ENCODE peak calls at places on chromosomes 4 and X, in eight cellular contexts. S is epithelial cell of esophagus, B is Peyer's patch, H is HL-60, Y is foreskin fibroblast, G is Caco-2, W is endodermal cell, E is colonic mucosa. I is an unnamed sample.

GRCh38 chrX:65241059-65241721 is 264.9 kb upstream of the ZC4H2 start:
- DNase-seq in W (peak; percentile 44), G (peak; percentile 54), B (no peak), H (no peak), Y (no peak), E (no peak), S (peak; percentile 0), I (no peak)

GRCh38 chrX:118502121-118502794 is 6.6 kb downstream of the DOCK11 start:
- DNase-seq in G (no peak), W (no peak), E (no peak), Y (no peak), B (no peak), S (no peak), H (peak; percentile 70), I (no peak)

GRCh38 chr4:99447079-99447478 is 11.9 kb upstream of the ADH7 start:
- DNase-seq in W (peak; percentile 62), Y (no peak), G (no peak), B (no peak), H (no peak), E (no peak), S (peak; percentile 89), I (peak; percentile 64)

GRCh38 chr4:106681381-106681921 is 312.9 kb upstream of the GIMD1 start:
- DNase-seq in Y (no peak), H (no peak), G (no peak), S (no peak), B (peak; percentile 30), W (no peak), E (no peak), I (no peak)

GRCh38 chrX:53685711-53686110 is 808 bp downstream of the HUWE1 start:
- DNase-seq in W (no peak), H (no peak), B (no peak), Y (no peak), E (no peak), S (peak; percentile 19), G (no peak), I (no peak)

GRCh38 chrX:131828482-131828881 is 194.6 kb upstream of the STK26 start:
- DNase-seq in W (no peak), S (no peak), G (no peak), Y (no peak), E (no peak), H (peak; percentile 16), B (no peak), I (no peak)

GRCh38 chr4:152101546-152102183 is 340.9 kb upstream of the GATB start:
- DNase-seq in H (no peak), G (no peak), S (no peak), B (no peak), E (no peak), W (no peak), Y (no peak), I (no peak)

GRCh38 chrX:98962996-98963395 is 1447.1 kb downstream of the PCDH19 start:
- DNase-seq in W (no peak), B (no peak), E (no peak), H (no peak), G (no peak), S (no peak), Y (no peak), I (no peak)

GRCh38 chrX:44828008-44828605 is 15.7 kb upstream of the DUSP21 start:
- DNase-seq in E (no peak), S (peak; percentile 85), Y (peak; percentile 65), H (no peak), B (no peak), W (no peak), G (no peak), I (peak; percentile 69)

GRCh38 chr4:66991521-66991920 is 553.8 kb downstream of the CENPC start:
- DNase-seq in E (no peak), S (no peak), W (no peak), B (no peak), G (no peak), Y (no peak), H (no peak), I (no peak)

GRCh38 chrX:112368371-112368770 is 285.8 kb upstream of the TRPC5 start:
- DNase-seq in Y (no peak), H (no peak), E (no peak), S (no peak), G (peak; percentile 2), W (peak; percentile 65), B (no peak), I (no peak)

GRCh38 chrX:134761788-134762187 is 103.5 kb upstream of the PLAC1 start:
- DNase-seq in B (no peak), E (no peak), Y (no peak), H (peak; percentile 5), G (no peak), W (no peak), S (peak; percentile 14), I (no peak)

GRCh38 chr4:76993787-76994641 is 44.5 kb downstream of the SEPTIN11 start:
- DNase-seq in E (no peak), B (no peak), H (no peak), Y (no peak), W (no peak), G (no peak), S (no peak), I (peak; percentile 55)

GRCh38 chr4:89411539-89411938 is 103.9 kb upstream of the GPRIN3 start:
- DNase-seq in H (no peak), W (no peak), B (no peak), S (no peak), Y (no peak), E (no peak), G (no peak), I (peak; percentile 38)

GRCh38 chr4:88616275-88616996 is 24.2 kb downstream of the HERC3 start:
- DNase-seq in W (no peak), S (peak; percentile 80), E (no peak), H (no peak), G (no peak), Y (peak; percentile 90), B (no peak), I (peak; percentile 98)

GRCh38 chr4:17577660-17578481 is 873 bp downstream of the LAP3 start:
- DNase-seq in B (no peak), S (peak; percentile 30), G (peak; percentile 22), E (peak; percentile 56), H (peak; percentile 47), Y (no peak), W (peak; percentile 61), I (peak; percentile 26)

GRCh38 chr4:54064317-54065275 is at the start of gene CHIC2:
- DNase-seq in S (peak; percentile 97), B (peak; percentile 97), W (peak; percentile 97), E (peak; percentile 93), G (peak; percentile 96), Y (peak; percentile 96), H (peak; percentile 95), I (peak; percentile 96)

GRCh38 chr4:180909279-180909678 is 1333.9 kb upstream of the TENM3 start:
- DNase-seq in B (no peak), W (peak; percentile 76), G (peak; percentile 5), E (no peak), H (peak; percentile 2), Y (no peak), S (peak; percentile 64), I (peak; percentile 23)

GRCh38 chr4:76251448-76252270 is at the start of gene FAM47E:
- DNase-seq in W (peak; percentile 95), G (peak; percentile 93), S (peak; percentile 41), E (peak; percentile 76), H (peak; percentile 41), Y (peak; percentile 27), B (peak; percentile 94), I (peak; percentile 29)

GRCh38 chr4:33980361-33980760 is 2264.0 kb downstream of the ARAP2 start:
- DNase-seq in G (no peak), Y (no peak), W (no peak), B (no peak), S (no peak), E (no peak), H (no peak), I (no peak)

GRCh38 chr4:179485781-179486180 is 2043.5 kb upstream of the AGA start:
- DNase-seq in B (no peak), W (no peak), Y (no peak), S (no peak), H (no peak), G (no peak), E (no peak), I (no peak)

GRCh38 chrX:41180194-41180902 is 95.1 kb downstream of the USP9X start:
- DNase-seq in E (peak; percentile 49), G (peak; percentile 39), B (no peak), Y (peak; percentile 48), W (peak; percentile 76), S (peak; percentile 59), H (peak; percentile 51), I (peak; percentile 58)

GRCh38 chr4:55364691-55365346 is 18.8 kb downstream of the SRD5A3 start:
- DNase-seq in W (no peak), H (no peak), G (no peak), Y (no peak), B (no peak), E (no peak), S (no peak), I (no peak)

GRCh38 chr4:183941964-183942363 is 36.9 kb downstream of the STOX2 start:
- DNase-seq in H (no peak), Y (no peak), G (no peak), S (no peak), W (no peak), B (no peak), E (no peak), I (no peak)

GRCh38 chrX:70453024-70453618 is 8.5 kb downstream of the DLG3 start:
- DNase-seq in H (no peak), G (no peak), W (no peak), E (no peak), Y (no peak), B (no peak), S (peak; percentile 18), I (no peak)
- H3K4me3 ChIP-seq in H (no peak overlapping the region), G (peak overlapping the region; percentile 41), W (peak overlapping the region; percentile 69), E (peak overlapping the region; percentile 36), Y (peak overlapping the region; percentile 61), B (no peak overlapping the region), S (peak overlapping the region; percentile 50), I (peak overlapping the region; percentile 63)

GRCh38 chr4:163587867-163588266 is 93.4 kb downstream of the TMA16 start:
- DNase-seq in W (peak; percentile 61), S (peak; percentile 1), Y (no peak), H (no peak), G (peak; percentile 28), B (no peak), E (no peak), I (no peak)
- TF ChIP-seq CTCF in W (peak; percentile 62), S (no peak), Y (no peak), H (peak; percentile 32), G (peak; percentile 28), B (no peak), E (no peak), I (no peak)

DNA sequence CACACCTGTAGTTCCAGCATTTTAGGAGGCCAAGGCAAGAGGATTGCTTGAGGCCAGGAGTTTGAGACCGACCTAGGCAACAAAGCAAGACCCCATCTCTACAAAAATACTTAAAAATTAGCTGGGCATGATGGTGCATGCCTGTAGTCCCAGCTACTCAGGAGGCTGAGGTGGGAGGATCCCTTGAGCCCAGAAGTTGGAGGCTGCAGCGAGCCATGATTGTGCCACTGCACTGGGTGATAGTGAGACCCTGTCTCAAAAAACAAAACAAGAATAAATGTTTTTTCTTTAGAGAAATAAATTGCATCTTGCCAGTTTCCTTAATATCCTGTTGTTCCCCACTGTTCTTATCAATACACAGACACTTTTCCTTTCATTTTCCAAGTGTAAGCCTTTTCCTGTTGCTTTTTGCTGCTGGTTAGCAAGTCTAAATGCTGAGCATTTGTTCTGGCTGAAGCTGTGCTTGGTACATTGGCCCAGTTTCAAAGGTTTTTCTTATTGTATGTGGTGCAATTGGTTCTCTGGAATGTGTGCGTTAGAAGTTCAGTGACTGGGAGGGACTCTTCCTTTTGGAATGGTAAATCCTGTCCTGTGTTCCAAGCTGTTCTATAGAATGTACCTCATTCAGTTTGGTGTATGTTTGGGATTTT is 98.2 kb downstream of the AFF1 start:
- DNase-seq in Y (peak; percentile 59), S (peak; percentile 41), E (no peak), G (no peak), H (no peak), B (no peak), W (no peak), I (peak; percentile 86)
- H3K4me3 ChIP-seq in Y (no peak overlapping the region), S (no peak overlapping the region), E (no peak overlapping the region), G (no peak overlapping the region), H (no peak overlapping the region), B (no peak overlapping the region), W (peak overlapping the region; percentile 74), I (peak overlapping the region; percentile 7)

GRCh38 chr4:56978750-56979303 is at the start of gene POLR2B:
- DNase-seq in S (peak; percentile 97), G (peak; percentile 96), E (peak; percentile 98), B (peak; percentile 91), Y (peak; percentile 92), W (peak; percentile 99), H (peak; percentile 97), I (peak; percentile 92)
- TF ChIP-seq CTCF in S (no peak), G (no peak), E (no peak), B (no peak), Y (no peak), W (no peak), H (no peak), I (no peak)

I was measured in AG10803.